ENCODE peak calls at places on chromosomes 2 and 18, in ten cellular contexts. G is lower lobe of right lung, Q is mesendoderm, C is right atrium auricular region, N is heart right ventricle, Y is retinal pigment epithelial cell, M is LNCaP clone FGC, R is AG09309, Z is AG04449, S is HCT116. F is an unnamed sample.

GRCh38 chr2:239200646-239201530 is 199.9 kb downstream of the HDAC4 start:
- DNase-seq in G (no peak), Q (no peak), C (no peak), N (no peak), Y (no peak), M (no peak), R (no peak), Z (no peak), S (no peak), F (no peak)

GRCh38 chr2:162125138-162125537 is 26.9 kb downstream of the GCG start:
- DNase-seq in G (no peak), Q (peak), C (no peak), N (no peak), Y (no peak), M (no peak), R (no peak), Z (no peak), S (no peak), F (no peak)

GRCh38 chr2:27255660-27256059 is 7.2 kb downstream of the SLC30A3 start:
- DNase-seq in G (no peak), Q (no peak), C (no peak), N (no peak), Y (no peak), M (no peak), R (peak), Z (no peak), S (no peak), F (no peak)

GRCh38 chr2:33278245-33278943 is 198.1 kb upstream of the RASGRP3 start:
- DNase-seq in G (no peak), Q (no peak), C (peak), N (no peak), Y (no peak), M (no peak), R (no peak), Z (no peak), S (no peak), F (no peak)

GRCh38 chr2:17749753-17750438 is 3.7 kb downstream of the SMC6 start:
- DNase-seq in G (no peak), Q (no peak), C (no peak), N (no peak), Y (no peak), M (no peak), R (no peak), Z (no peak), S (no peak), F (no peak)

GRCh38 chr2:54579682-54580349 is 123.7 kb downstream of the SPTBN1 start:
- DNase-seq in G (no peak), Q (no peak), C (no peak), N (no peak), Y (no peak), M (peak), R (no peak), Z (no peak), S (no peak), F (no peak)

GRCh38 chr2:195646424-195646823 is 10.6 kb upstream of the SLC39A10 start:
- DNase-seq in G (no peak), Q (peak), C (no peak), N (no peak), Y (no peak), M (no peak), R (no peak), Z (no peak), S (no peak), F (no peak)

GRCh38 chr2:176094307-176094706 is 1.8 kb downstream of the HOXD13 start:
- DNase-seq in G (no peak), Q (no peak), C (no peak), N (no peak), Y (no peak), M (no peak), R (no peak), Z (no peak), S (no peak), F (no peak)

GRCh38 chr18:25453556-25454269 is 101.7 kb upstream of the ZNF521 start:
- DNase-seq in G (no peak), Q (no peak), C (peak), N (no peak), Y (no peak), M (no peak), R (peak), Z (peak), S (no peak), F (no peak)

GRCh38 chr2:152647417-152648010 is 69.7 kb downstream of the PRPF40A start:
- DNase-seq in G (peak), Q (no peak), C (no peak), N (peak), Y (peak), M (peak), R (no peak), Z (no peak), S (no peak), F (no peak)

GRCh38 chr2:237459741-237460174 is 27.3 kb upstream of the MLPH start:
- DNase-seq in G (no peak), Q (peak), C (no peak), N (no peak), Y (no peak), M (no peak), R (no peak), Z (no peak), S (no peak), F (no peak)

GRCh38 chr18:74806700-74807416 is 209.2 kb downstream of the ZNF407 start:
- DNase-seq in G (no peak), Q (peak), C (no peak), N (no peak), Y (peak), M (no peak), R (peak), Z (peak), S (peak), F (no peak)

GRCh38 chr2:167104691-167105090 is 216.4 kb downstream of the XIRP2 start:
- DNase-seq in G (no peak), Q (no peak), C (no peak), N (no peak), Y (no peak), M (no peak), R (no peak), Z (no peak), S (no peak), F (no peak)

GRCh38 chr2:167114018-167114417 is 225.7 kb downstream of the XIRP2 start:
- DNase-seq in G (no peak), Q (no peak), C (no peak), N (no peak), Y (no peak), M (no peak), R (no peak), Z (no peak), S (no peak), F (no peak)

GRCh38 chr2:167110345-167110744 is 222.1 kb downstream of the XIRP2 start:
- DNase-seq in G (no peak), Q (no peak), C (no peak), N (no peak), Y (no peak), M (no peak), R (no peak), Z (no peak), S (no peak), F (no peak)
- H3K4me3 ChIP-seq in G (no peak), Q (no peak), C (no peak), N (no peak), Y (no peak), M (no peak), R (no peak), Z (no peak), S (no peak), F (no peak)

DNA sequence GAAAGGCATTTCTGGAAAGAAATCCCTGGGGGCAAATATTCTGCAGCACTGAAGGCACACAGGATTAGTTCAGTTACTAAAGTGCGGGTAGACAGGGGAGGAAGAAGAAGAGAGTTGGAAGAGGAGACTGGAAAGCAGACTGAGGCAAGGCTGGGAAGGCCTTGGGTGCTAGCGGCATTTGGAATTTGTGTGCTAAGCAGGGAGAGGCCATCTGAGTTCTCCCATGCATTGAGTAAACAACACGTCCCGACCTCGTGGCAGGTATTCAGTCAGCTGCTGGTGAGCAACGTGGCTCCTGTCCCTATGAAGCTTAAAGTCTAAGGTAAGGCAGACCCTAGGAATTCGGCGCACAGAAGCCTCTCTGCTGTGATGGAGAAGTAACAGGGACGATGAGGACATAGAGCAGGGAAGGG is 30.7 kb downstream of the ATP8B1 start:
- DNase-seq in G (no peak), Q (no peak), C (no peak), N (no peak), Y (no peak), M (peak), R (no peak), Z (no peak), S (no peak), F (no peak)
- H3K4me3 ChIP-seq in G (no peak), Q (no peak), C (no peak), N (no peak), Y (no peak), M (no peak), R (no peak), Z (no peak), S (no peak), F (no peak)

GRCh38 chr2:201261471-201261870 is 1.1 kb downstream of the CASP8 start:
- DNase-seq in G (no peak), Q (no peak), C (no peak), N (no peak), Y (no peak), M (no peak), R (no peak), Z (no peak), S (no peak), F (no peak)

GRCh38 chr2:201258666-201258999 is 1.7 kb upstream of the CASP8 start:
- DNase-seq in G (no peak), Q (peak), C (no peak), N (no peak), Y (no peak), M (no peak), R (no peak), Z (no peak), S (no peak), F (no peak)

GRCh38 chr2:201261911-201262310 is 1.6 kb downstream of the CASP8 start:
- DNase-seq in G (no peak), Q (no peak), C (no peak), N (no peak), Y (no peak), M (no peak), R (no peak), Z (no peak), S (no peak), F (no peak)

GRCh38 chr2:201259216-201259615 is 1.1 kb upstream of the CASP8 start:
- DNase-seq in G (no peak), Q (no peak), C (no peak), N (no peak), Y (no peak), M (no peak), R (no peak), Z (no peak), S (no peak), F (no peak)

GRCh38 chr2:201260302-201260800 is at the start of gene CASP8:
- DNase-seq in G (peak), Q (peak), C (no peak), N (no peak), Y (no peak), M (no peak), R (no peak), Z (no peak), S (no peak), F (no peak)
- H3K4me3 ChIP-seq in G (peak), Q (no peak), C (peak), N (peak), Y (no peak), M (no peak), R (no peak), Z (no peak), S (no peak), F (peak)

GRCh38 chr2:48219234-48219554 is 310.8 kb upstream of the STON1 start:
- DNase-seq in G (no peak), Q (no peak), C (no peak), N (no peak), Y (no peak), M (no peak), R (no peak), Z (no peak), S (no peak), F (no peak)

GRCh38 chr2:48220463-48220862 is 309.5 kb upstream of the STON1 start:
- DNase-seq in G (no peak), Q (no peak), C (no peak), N (no peak), Y (no peak), M (no peak), R (no peak), Z (no peak), S (no peak), F (no peak)

GRCh38 chr2:48219555-48220436 is 310.2 kb upstream of the STON1 start:
- DNase-seq in G (no peak), Q (no peak), C (no peak), N (no peak), Y (no peak), M (no peak), R (no peak), Z (no peak), S (no peak), F (no peak)

GRCh38 chr2:48218169-48218568 is 311.8 kb upstream of the STON1 start:
- DNase-seq in G (no peak), Q (no peak), C (no peak), N (no peak), Y (no peak), M (no peak), R (no peak), Z (no peak), S (no peak), F (no peak)

GRCh38 chr2:48221846-48222516 is 308.0 kb upstream of the STON1 start:
- DNase-seq in G (no peak), Q (no peak), C (no peak), N (no peak), Y (no peak), M (peak), R (no peak), Z (no peak), S (no peak), F (no peak)
- H3K4me3 ChIP-seq in G (no peak), Q (no peak), C (no peak), N (no peak), Y (no peak), M (no peak), R (no peak), Z (no peak), S (no peak), F (no peak)

F was measured in SK-N-SH.